ENCODE peak calls at places on chromosomes 11 and 22, in nine cellular contexts. K is heart left ventricle; Q is upper lobe of right lung; U is GM12878; D is dorsolateral prefrontal cortex; R is caudate nucleus; F is psoas muscle; L is sigmoid colon; C is CD4-positive, alpha-beta memory T cell. Y is an unnamed sample.

GRCh38 chr22:23534201-23534850 is 45.8 kb downstream of the IGLL1 start:
- DNase-seq in K (peak), C (no peak), D (no peak), F (peak), U (no peak), Q (peak), L (peak), R (no peak), Y (no peak)

GRCh38 chr11:36566407-36567053 is 1.3 kb upstream of the RAG1 start:
- DNase-seq in K (no peak), D (no peak), F (no peak), R (no peak), Q (no peak), C (no peak), L (no peak), U (no peak), Y (no peak)

GRCh38 chr11:68255526-68255925 is 16.2 kb downstream of the C11orf24 start:
- DNase-seq in C (no peak), L (no peak), R (no peak), Q (no peak), K (no peak), U (no peak), F (peak), D (no peak), Y (no peak)

GRCh38 chr11:71120346-71120963 is 131.9 kb downstream of the SHANK2 start:
- DNase-seq in C (no peak), Q (no peak), F (no peak), D (no peak), L (no peak), K (no peak), R (peak), U (no peak), Y (peak)

GRCh38 chr11:10770626-10771254 is 19.7 kb downstream of the CTR9 start:
- DNase-seq in F (peak), R (peak), Q (no peak), D (peak), L (no peak), C (no peak), U (no peak), K (peak), Y (no peak)

GRCh38 chr22:29782061-29782845 is 15.1 kb downstream of the UQCR10 start:
- DNase-seq in C (no peak), U (no peak), K (peak), Q (peak), F (peak), D (no peak), R (peak), L (no peak), Y (peak)

GRCh38 chr22:30441088-30441487 is 15.5 kb downstream of the MTFP1 start:
- DNase-seq in F (no peak), L (no peak), K (no peak), Q (no peak), R (peak), C (no peak), U (no peak), D (no peak), Y (no peak)

GRCh38 chr11:2072551-2073261 is 66.5 kb downstream of the IGF2 start:
- DNase-seq in D (no peak), R (no peak), F (no peak), Q (peak), C (no peak), K (peak), L (no peak), U (no peak), Y (no peak)

GRCh38 chr11:4983851-4984250 is 10.8 kb upstream of the OR51L1 start:
- DNase-seq in U (no peak), D (no peak), C (no peak), Q (no peak), F (no peak), R (no peak), K (no peak), L (no peak), Y (no peak)

GRCh38 chr11:119641991-119642745 is 86.8 kb downstream of the NECTIN1 start:
- DNase-seq in C (no peak), L (no peak), F (no peak), R (no peak), Q (no peak), U (no peak), D (no peak), K (no peak), Y (no peak)

GRCh38 chr11:46064221-46064620 is 57.0 kb downstream of the PHF21A start:
- DNase-seq in K (no peak), U (no peak), F (no peak), Q (no peak), C (no peak), L (no peak), R (no peak), D (no peak), Y (no peak)

GRCh38 chr11:111456086-111456858 is 55.9 kb downstream of the BTG4 start:
- DNase-seq in K (no peak), D (no peak), U (no peak), L (no peak), F (no peak), C (no peak), R (no peak), Q (no peak), Y (no peak)

GRCh38 chr22:23557467-23557866 is 22.6 kb downstream of the IGLL1 start:
- DNase-seq in U (no peak), R (no peak), Q (no peak), K (no peak), F (no peak), D (no peak), L (no peak), C (no peak), Y (no peak)

GRCh38 chr11:90453525-90453924 is 230.7 kb upstream of the CHORDC1 start:
- DNase-seq in L (no peak), U (no peak), K (no peak), R (no peak), C (no peak), Q (no peak), D (no peak), F (no peak), Y (no peak)

GRCh38 chr22:48153726-48154125 is 1391.3 kb downstream of the TBC1D22A start:
- DNase-seq in Q (no peak), K (no peak), C (no peak), D (no peak), U (no peak), L (no peak), F (no peak), R (no peak), Y (no peak)

GRCh38 chr22:30305906-30306628 is 16.8 kb upstream of the CASTOR1 start:
- DNase-seq in U (no peak), C (peak), K (no peak), F (no peak), L (no peak), Q (no peak), R (no peak), D (no peak), Y (no peak)

GRCh38 chr11:15370774-15371173 is 256.1 kb downstream of the INSC start:
- DNase-seq in F (no peak), D (no peak), C (no peak), U (no peak), Q (no peak), K (no peak), L (no peak), R (no peak), Y (no peak)

GRCh38 chr11:84673753-84674152 is 953.4 kb downstream of the DLG2 start:
- DNase-seq in U (no peak), C (no peak), Q (no peak), D (no peak), L (no peak), K (no peak), R (no peak), F (no peak), Y (no peak)

GRCh38 chr11:72239296-72239848 is 4.6 kb downstream of the PHOX2A start:
- DNase-seq in F (peak), U (no peak), K (peak), Q (peak), R (no peak), C (no peak), D (no peak), L (peak), Y (no peak)

GRCh38 chr22:31093090-31093850 is 12.2 kb downstream of the SMTN start:
- DNase-seq in Q (no peak), R (peak), U (no peak), C (no peak), D (peak), L (peak), F (peak), K (peak), Y (peak)

GRCh38 chr11:57800444-57801184 is 39.0 kb downstream of the CTNND1 start:
- DNase-seq in R (no peak), C (no peak), F (no peak), U (peak), D (no peak), L (no peak), Q (no peak), K (no peak), Y (no peak)

GRCh38 chr11:58616594-58616993 is 5.9 kb upstream of the CNTF start:
- DNase-seq in Q (no peak), D (no peak), R (no peak), K (peak), F (peak), L (peak), C (no peak), U (no peak), Y (no peak)

GRCh38 chr11:120432056-120433018 is 79.2 kb upstream of the GRIK4 start:
- DNase-seq in U (peak), C (no peak), F (no peak), Q (no peak), K (no peak), D (no peak), L (no peak), R (no peak), Y (no peak)

GRCh38 chr11:13682212-13682611 is 13.7 kb downstream of the FAR1 start:
- DNase-seq in F (no peak), D (no peak), Q (no peak), C (no peak), L (no peak), K (no peak), R (no peak), U (no peak), Y (no peak)

GRCh38 chr11:1926156-1927031 is 6.9 kb downstream of the TNNT3 start:
- DNase-seq in K (no peak), C (no peak), L (no peak), D (no peak), Q (no peak), U (no peak), F (peak), R (no peak), Y (no peak)

GRCh38 chr22:39090426-39091064 is 6.5 kb upstream of the APOBEC3H start:
- DNase-seq in D (no peak), K (no peak), U (no peak), L (no peak), Q (no peak), F (peak), R (no peak), C (peak), Y (no peak)

GRCh38 chr11:2529636-2530035 is 84.8 kb downstream of the KCNQ1 start:
- DNase-seq in C (no peak), D (no peak), F (peak), L (peak), U (no peak), K (no peak), R (no peak), Q (peak), Y (no peak)

GRCh38 chr11:17992916-17993315 is 19.9 kb downstream of the SERGEF start:
- DNase-seq in R (no peak), C (no peak), F (no peak), K (no peak), U (no peak), L (no peak), Q (no peak), D (peak), Y (no peak)

GRCh38 chr11:128802358-128802981 is 64.6 kb downstream of the KCNJ1 start:
- DNase-seq in D (no peak), U (no peak), L (no peak), K (peak), F (no peak), Q (no peak), C (no peak), R (no peak), Y (no peak)

GRCh38 chr22:35406443-35406842 is 6.5 kb downstream of the MCM5 start:
- DNase-seq in R (no peak), D (no peak), C (no peak), U (no peak), L (no peak), F (no peak), K (no peak), Q (no peak), Y (no peak)
- H3K27ac ChIP-seq in R (no peak), D (no peak), C (no peak), U (no peak), L (no peak), F (no peak), K (no peak), Q (no peak), Y (no peak)

GRCh38 chr22:19972251-19972650 is 30.6 kb upstream of the TXNRD2 start:
- DNase-seq in D (no peak), R (no peak), U (no peak), L (no peak), K (no peak), F (no peak), C (no peak), Q (no peak), Y (no peak)

GRCh38 chr22:19972652-19973550 is 31.3 kb upstream of the TXNRD2 start:
- DNase-seq in C (no peak), F (no peak), Q (no peak), U (no peak), R (no peak), D (no peak), K (no peak), L (no peak), Y (no peak)

GRCh38 chr22:19970031-19970478 is 28.4 kb upstream of the TXNRD2 start:
- DNase-seq in C (no peak), K (no peak), Q (no peak), R (no peak), F (no peak), U (no peak), L (no peak), D (no peak), Y (no peak)

GRCh38 chr22:19970479-19971275 is 29.1 kb upstream of the TXNRD2 start:
- DNase-seq in U (no peak), L (peak), K (peak), Q (peak), F (peak), R (peak), C (peak), D (peak), Y (peak)

DNA sequence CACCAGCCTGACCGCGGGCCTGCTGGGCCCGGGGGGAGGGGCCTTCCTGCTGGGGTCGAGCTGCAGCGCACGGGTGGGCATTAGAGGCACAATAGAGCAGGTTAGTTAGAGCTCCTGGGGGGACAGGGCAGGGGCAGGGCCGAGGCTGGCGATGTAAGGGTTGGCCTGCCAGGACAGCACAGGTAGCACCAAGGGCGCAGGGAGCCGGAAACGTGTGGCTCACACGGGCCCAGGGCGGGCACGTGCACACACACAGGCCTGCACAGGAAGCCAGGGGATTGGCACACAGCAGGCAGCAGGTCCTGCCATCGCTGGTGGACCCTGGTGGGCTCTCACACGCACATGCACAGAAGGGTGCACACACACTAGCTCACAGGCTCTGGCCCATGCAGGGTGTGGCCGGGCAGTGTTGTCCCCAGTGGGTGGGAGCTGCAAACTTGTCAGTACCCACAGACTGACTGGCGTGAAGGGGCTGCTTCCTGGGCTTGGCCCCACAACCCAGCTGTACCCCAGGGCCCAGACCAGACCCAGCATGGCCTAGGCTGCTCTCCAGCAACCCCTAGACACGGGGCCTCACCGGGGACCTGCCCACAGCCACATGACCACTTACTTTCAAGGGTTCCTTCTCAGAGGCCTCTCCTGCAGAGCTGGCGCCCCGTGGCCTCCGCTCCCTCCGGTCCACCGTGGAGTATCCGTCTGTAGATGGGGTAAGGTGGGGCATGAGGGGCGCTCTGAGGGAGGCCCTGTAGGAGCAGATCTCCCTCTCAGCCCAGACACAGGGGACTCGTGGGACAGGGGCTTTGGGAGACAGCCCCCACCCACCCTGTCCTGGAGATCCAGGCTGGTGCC is 29.9 kb upstream of the TXNRD2 start:
- DNase-seq in Q (peak), C (no peak), D (no peak), K (no peak), F (no peak), R (no peak), U (no peak), L (no peak), Y (no peak)
- H3K27ac ChIP-seq in Q (peak), C (no peak), D (peak), K (no peak), F (no peak), R (no peak), U (no peak), L (peak), Y (peak)

DNA sequence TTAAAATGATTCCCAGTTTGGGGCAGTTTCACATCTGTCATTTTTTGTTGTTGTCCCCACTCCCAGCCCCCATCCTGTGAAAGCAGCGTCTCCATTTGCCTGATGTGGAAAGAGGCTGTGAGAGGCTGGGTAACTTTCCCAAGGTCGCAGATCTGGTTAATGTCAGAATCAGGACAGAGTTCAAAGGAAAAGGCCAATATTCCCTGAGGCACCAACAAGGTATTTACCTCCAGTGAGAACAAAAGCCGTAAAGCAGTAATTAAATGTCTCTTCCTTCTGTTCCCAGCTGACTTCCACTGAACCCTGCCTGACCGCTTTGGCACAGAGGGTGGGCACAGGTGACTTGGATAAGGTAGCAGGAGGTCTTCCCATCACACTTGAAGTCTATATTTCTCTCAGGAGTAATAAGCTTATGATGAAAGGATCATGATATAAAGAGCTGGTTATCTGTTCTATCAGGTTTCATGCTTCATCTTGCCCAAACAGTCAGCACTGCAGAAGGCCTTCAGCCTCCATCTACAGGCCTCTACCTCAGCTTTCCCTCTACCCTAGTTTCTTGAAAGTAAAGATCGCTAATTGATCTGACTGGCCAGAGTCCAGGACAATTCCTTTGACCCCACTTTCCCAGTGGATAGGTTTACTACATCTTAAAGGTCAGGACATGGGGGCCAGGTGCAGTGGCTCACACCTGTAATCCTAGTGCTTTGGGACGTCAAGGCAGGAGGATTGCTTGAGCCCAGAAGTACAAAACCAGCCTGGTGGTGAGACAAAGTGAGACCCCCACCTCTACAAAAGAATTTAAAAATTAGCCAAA is 9.4 kb downstream of the C11orf91 start:
- DNase-seq in U (no peak), F (no peak), R (no peak), D (no peak), L (no peak), Q (no peak), K (no peak), C (no peak), Y (no peak)
- H3K27ac ChIP-seq in U (no peak), F (peak), R (peak), D (peak), L (peak), Q (peak), K (peak), C (no peak), Y (peak)

DNA sequence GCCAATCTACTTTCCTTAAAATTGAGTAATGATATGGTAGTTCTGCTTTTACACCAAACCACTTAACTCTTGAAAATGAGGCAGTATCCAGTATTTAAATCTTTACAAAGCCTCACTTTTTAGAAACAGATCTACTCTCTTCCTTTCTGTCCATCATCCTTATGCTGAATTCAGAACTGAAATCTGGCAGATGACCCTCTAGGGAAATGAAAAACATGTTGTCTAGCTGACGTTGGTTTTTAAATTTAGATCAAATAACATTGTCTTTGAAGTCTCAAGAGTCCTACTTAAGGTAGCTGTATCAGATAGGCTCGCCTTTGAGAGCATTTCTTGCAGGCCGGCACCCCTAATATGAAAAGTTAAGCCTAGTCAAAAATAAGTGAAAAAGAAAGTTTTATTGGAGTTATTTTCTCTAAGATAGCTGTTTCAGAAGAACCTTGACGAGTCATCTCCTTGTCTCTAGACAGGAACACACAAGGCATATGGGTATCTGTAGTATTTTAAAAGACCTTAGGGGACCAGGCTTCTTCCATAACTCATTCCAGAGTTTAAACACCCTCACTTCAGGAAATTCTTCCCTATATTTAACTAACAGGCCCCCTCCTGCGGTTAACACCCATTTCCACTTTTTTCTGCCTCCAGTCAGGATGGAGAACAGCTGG is 81.3 kb downstream of the WNT11 start:
- DNase-seq in Q (no peak), U (peak), D (no peak), K (no peak), F (no peak), C (no peak), R (no peak), L (no peak), Y (no peak)
- H3K27ac ChIP-seq in Q (no peak), U (no peak), D (no peak), K (peak), F (no peak), C (no peak), R (no peak), L (no peak), Y (no peak)

GRCh38 chr22:42974223-42974622 is 40.7 kb downstream of the PACSIN2 start:
- DNase-seq in Q (no peak), R (no peak), K (no peak), L (no peak), F (no peak), U (no peak), D (no peak), C (no peak), Y (no peak)

GRCh38 chr22:42972592-42973535 is 42.1 kb downstream of the PACSIN2 start:
- DNase-seq in Q (no peak), K (no peak), U (no peak), F (no peak), R (peak), L (no peak), D (no peak), C (no peak), Y (no peak)

GRCh38 chr22:42976534-42976933 is 38.4 kb downstream of the PACSIN2 start:
- DNase-seq in U (no peak), C (no peak), K (no peak), F (no peak), D (no peak), Q (no peak), L (no peak), R (no peak), Y (no peak)

GRCh38 chr22:42976131-42976530 is 38.8 kb downstream of the PACSIN2 start:
- DNase-seq in R (no peak), D (no peak), U (no peak), Q (no peak), K (no peak), F (no peak), L (no peak), C (no peak), Y (no peak)

DNA sequence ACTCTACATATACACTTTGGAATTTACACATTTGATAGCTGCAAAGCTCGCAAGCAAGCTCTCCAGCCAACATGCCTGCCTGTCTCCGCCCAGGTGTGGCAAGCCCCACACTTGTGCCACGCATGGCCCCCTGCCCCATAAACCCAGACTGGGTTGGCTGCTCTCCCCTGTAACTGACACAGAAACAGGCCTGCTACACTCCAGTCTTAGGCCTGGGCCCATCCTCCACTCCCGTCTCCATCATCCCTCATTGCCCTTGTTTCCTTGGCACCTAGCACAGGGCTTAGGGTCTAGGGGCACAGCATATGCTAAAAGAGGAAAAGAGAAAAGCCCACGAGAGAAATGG is 41.4 kb downstream of the PACSIN2 start:
- DNase-seq in D (no peak), K (no peak), F (no peak), L (no peak), Q (no peak), R (no peak), C (no peak), U (no peak), Y (no peak)
- H3K27ac ChIP-seq in D (no peak), K (no peak), F (no peak), L (peak), Q (no peak), R (no peak), C (no peak), U (no peak), Y (peak)